ENCODE peak calls at places on chromosomes 11 and 22, in eight cellular contexts. One of them, this sample, is unnamed.

GRCh38 chr11:131190446-131190845 is 180.0 kb upstream of the NTM start:
- DNase-seq in AG08396: no peak
- DNase-seq in ACHN: no peak
- DNase-seq in Calu3: no peak
- DNase-seq in caudate nucleus: no peak
- DNase-seq in C1 segment of cervical spinal cord: no peak
- DNase-seq in nucleus accumbens: no peak
- DNase-seq in non-pigmented ciliary epithelial cell: no peak
- DNase-seq in this sample: no peak

GRCh38 chr11:61556621-61557020 is 24.3 kb downstream of the SYT7 start:
- DNase-seq in AG08396: no peak
- DNase-seq in ACHN: no peak
- DNase-seq in Calu3: no peak
- DNase-seq in caudate nucleus: no peak
- DNase-seq in C1 segment of cervical spinal cord: no peak
- DNase-seq in nucleus accumbens: no peak
- DNase-seq in non-pigmented ciliary epithelial cell: no peak
- DNase-seq in this sample: no peak

GRCh38 chr22:25208328-25208727 is 8.7 kb downstream of the CRYBB3 start:
- DNase-seq in AG08396: no peak
- DNase-seq in ACHN: no peak
- DNase-seq in Calu3: no peak
- DNase-seq in caudate nucleus: no peak
- DNase-seq in C1 segment of cervical spinal cord: no peak
- DNase-seq in nucleus accumbens: no peak
- DNase-seq in non-pigmented ciliary epithelial cell: no peak
- DNase-seq in this sample: no peak

GRCh38 chr22:17218341-17218740 is 894 bp downstream of the ADA2 start:
- DNase-seq in AG08396: no peak
- DNase-seq in ACHN: no peak
- DNase-seq in Calu3: no peak
- DNase-seq in caudate nucleus: no peak
- DNase-seq in C1 segment of cervical spinal cord: no peak
- DNase-seq in nucleus accumbens: no peak
- DNase-seq in non-pigmented ciliary epithelial cell: no peak
- DNase-seq in this sample: no peak

GRCh38 chr11:66841861-66842260 is 1.4 kb upstream of the RCE1 start:
- DNase-seq in AG08396: no peak
- DNase-seq in ACHN: no peak
- DNase-seq in Calu3: no peak
- DNase-seq in caudate nucleus: no peak
- DNase-seq in C1 segment of cervical spinal cord: no peak
- DNase-seq in nucleus accumbens: no peak
- DNase-seq in non-pigmented ciliary epithelial cell: no peak
- DNase-seq in this sample: no peak

GRCh38 chr11:66080055-66080817 is 10.2 kb downstream of the PACS1 start:
- DNase-seq in AG08396: peak
- DNase-seq in ACHN: peak
- DNase-seq in Calu3: peak
- DNase-seq in caudate nucleus: no peak
- DNase-seq in C1 segment of cervical spinal cord: no peak
- DNase-seq in nucleus accumbens: no peak
- DNase-seq in non-pigmented ciliary epithelial cell: no peak
- DNase-seq in this sample: peak

GRCh38 chr11:76579047-76579751 is 91.3 kb downstream of the LRRC32 start:
- DNase-seq in AG08396: no peak
- DNase-seq in ACHN: no peak
- DNase-seq in Calu3: no peak
- DNase-seq in caudate nucleus: no peak
- DNase-seq in C1 segment of cervical spinal cord: no peak
- DNase-seq in nucleus accumbens: no peak
- DNase-seq in non-pigmented ciliary epithelial cell: no peak
- DNase-seq in this sample: no peak

GRCh38 chr11:66459138-66459778 is 7.4 kb upstream of the PELI3 start:
- DNase-seq in AG08396: no peak
- DNase-seq in ACHN: no peak
- DNase-seq in Calu3: no peak
- DNase-seq in caudate nucleus: no peak
- DNase-seq in C1 segment of cervical spinal cord: no peak
- DNase-seq in nucleus accumbens: no peak
- DNase-seq in non-pigmented ciliary epithelial cell: no peak
- DNase-seq in this sample: no peak

GRCh38 chr22:17910561-17911311 is 113.6 kb downstream of the MICAL3 start:
- DNase-seq in AG08396: peak
- DNase-seq in ACHN: peak
- DNase-seq in Calu3: no peak
- DNase-seq in caudate nucleus: peak
- DNase-seq in C1 segment of cervical spinal cord: no peak
- DNase-seq in nucleus accumbens: peak
- DNase-seq in non-pigmented ciliary epithelial cell: peak
- DNase-seq in this sample: peak

GRCh38 chr22:31044262-31044861 is 36.8 kb upstream of the SMTN start:
- DNase-seq in AG08396: peak
- DNase-seq in ACHN: no peak
- DNase-seq in Calu3: no peak
- DNase-seq in caudate nucleus: no peak
- DNase-seq in C1 segment of cervical spinal cord: no peak
- DNase-seq in nucleus accumbens: no peak
- DNase-seq in non-pigmented ciliary epithelial cell: no peak
- DNase-seq in this sample: no peak

GRCh38 chr11:15826826-15827225 is 529.5 kb downstream of the SOX6 start:
- DNase-seq in AG08396: peak
- DNase-seq in ACHN: peak
- DNase-seq in Calu3: peak
- DNase-seq in caudate nucleus: no peak
- DNase-seq in C1 segment of cervical spinal cord: no peak
- DNase-seq in nucleus accumbens: no peak
- DNase-seq in non-pigmented ciliary epithelial cell: no peak
- DNase-seq in this sample: peak

GRCh38 chr11:4511846-4512245 is 29.4 kb downstream of the OR52K1 start:
- DNase-seq in AG08396: no peak
- DNase-seq in ACHN: no peak
- DNase-seq in Calu3: no peak
- DNase-seq in caudate nucleus: no peak
- DNase-seq in C1 segment of cervical spinal cord: no peak
- DNase-seq in nucleus accumbens: no peak
- DNase-seq in non-pigmented ciliary epithelial cell: no peak
- DNase-seq in this sample: no peak

GRCh38 chr22:23691748-23692423 is 1.1 kb downstream of the RGL4 start:
- DNase-seq in AG08396: no peak
- DNase-seq in ACHN: no peak
- DNase-seq in Calu3: no peak
- DNase-seq in caudate nucleus: no peak
- DNase-seq in C1 segment of cervical spinal cord: no peak
- DNase-seq in nucleus accumbens: no peak
- DNase-seq in non-pigmented ciliary epithelial cell: no peak
- DNase-seq in this sample: no peak

GRCh38 chr11:113339909-113340569 is 25.7 kb downstream of the TTC12 start:
- DNase-seq in AG08396: no peak
- DNase-seq in ACHN: no peak
- DNase-seq in Calu3: no peak
- DNase-seq in caudate nucleus: no peak
- DNase-seq in C1 segment of cervical spinal cord: no peak
- DNase-seq in nucleus accumbens: no peak
- DNase-seq in non-pigmented ciliary epithelial cell: no peak
- DNase-seq in this sample: no peak

GRCh38 chr11:2526808-2527381 is 82.1 kb downstream of the KCNQ1 start:
- DNase-seq in AG08396: no peak
- DNase-seq in ACHN: no peak
- DNase-seq in Calu3: peak
- DNase-seq in caudate nucleus: no peak
- DNase-seq in C1 segment of cervical spinal cord: no peak
- DNase-seq in nucleus accumbens: no peak
- DNase-seq in non-pigmented ciliary epithelial cell: no peak
- DNase-seq in this sample: no peak

GRCh38 chr11:11789735-11790369 is 51.9 kb upstream of the USP47 start:
- DNase-seq in AG08396: no peak
- DNase-seq in ACHN: peak
- DNase-seq in Calu3: peak
- DNase-seq in caudate nucleus: no peak
- DNase-seq in C1 segment of cervical spinal cord: no peak
- DNase-seq in nucleus accumbens: no peak
- DNase-seq in non-pigmented ciliary epithelial cell: no peak
- DNase-seq in this sample: peak

GRCh38 chr11:69583068-69583467 is 57.9 kb upstream of the CCND1 start:
- DNase-seq in AG08396: no peak
- DNase-seq in ACHN: no peak
- DNase-seq in Calu3: no peak
- DNase-seq in caudate nucleus: no peak
- DNase-seq in C1 segment of cervical spinal cord: no peak
- DNase-seq in nucleus accumbens: no peak
- DNase-seq in non-pigmented ciliary epithelial cell: no peak
- DNase-seq in this sample: no peak

GRCh38 chr11:46890665-46891064 is 27.7 kb downstream of the LRP4 start:
- DNase-seq in AG08396: no peak
- DNase-seq in ACHN: no peak
- DNase-seq in Calu3: no peak
- DNase-seq in caudate nucleus: no peak
- DNase-seq in C1 segment of cervical spinal cord: no peak
- DNase-seq in nucleus accumbens: no peak
- DNase-seq in non-pigmented ciliary epithelial cell: no peak
- DNase-seq in this sample: no peak

GRCh38 chr22:39456262-39457046 is at the start of gene MGAT3:
- DNase-seq in AG08396: peak
- DNase-seq in ACHN: no peak
- DNase-seq in Calu3: no peak
- DNase-seq in caudate nucleus: no peak
- DNase-seq in C1 segment of cervical spinal cord: no peak
- DNase-seq in nucleus accumbens: peak
- DNase-seq in non-pigmented ciliary epithelial cell: no peak
- DNase-seq in this sample: no peak

GRCh38 chr11:69245491-69246345 is 48.2 kb upstream of the MYEOV start:
- DNase-seq in AG08396: no peak
- DNase-seq in ACHN: no peak
- DNase-seq in Calu3: no peak
- DNase-seq in caudate nucleus: no peak
- DNase-seq in C1 segment of cervical spinal cord: no peak
- DNase-seq in nucleus accumbens: no peak
- DNase-seq in non-pigmented ciliary epithelial cell: no peak
- DNase-seq in this sample: no peak

GRCh38 chr22:48630444-48630777 is 1197.3 kb downstream of the BRD1 start:
- DNase-seq in AG08396: no peak
- DNase-seq in ACHN: no peak
- DNase-seq in Calu3: no peak
- DNase-seq in caudate nucleus: no peak
- DNase-seq in C1 segment of cervical spinal cord: no peak
- DNase-seq in nucleus accumbens: no peak
- DNase-seq in non-pigmented ciliary epithelial cell: no peak
- DNase-seq in this sample: no peak

GRCh38 chr11:12537778-12538401 is 136.3 kb upstream of the TEAD1 start:
- DNase-seq in AG08396: peak
- DNase-seq in ACHN: no peak
- DNase-seq in Calu3: no peak
- DNase-seq in caudate nucleus: no peak
- DNase-seq in C1 segment of cervical spinal cord: no peak
- DNase-seq in nucleus accumbens: no peak
- DNase-seq in non-pigmented ciliary epithelial cell: no peak
- DNase-seq in this sample: no peak

GRCh38 chr11:96229354-96229973 is 113.5 kb downstream of the MAML2 start:
- DNase-seq in AG08396: no peak
- DNase-seq in ACHN: no peak
- DNase-seq in Calu3: no peak
- DNase-seq in caudate nucleus: no peak
- DNase-seq in C1 segment of cervical spinal cord: no peak
- DNase-seq in nucleus accumbens: no peak
- DNase-seq in non-pigmented ciliary epithelial cell: no peak
- DNase-seq in this sample: no peak

GRCh38 chr11:16815047-16815767 is 76.8 kb downstream of the C11orf58 start:
- DNase-seq in AG08396: peak
- DNase-seq in ACHN: no peak
- DNase-seq in Calu3: no peak
- DNase-seq in caudate nucleus: no peak
- DNase-seq in C1 segment of cervical spinal cord: no peak
- DNase-seq in nucleus accumbens: peak
- DNase-seq in non-pigmented ciliary epithelial cell: no peak
- DNase-seq in this sample: no peak

GRCh38 chr11:128497057-128497957 is 90.1 kb downstream of the ETS1 start:
- DNase-seq in AG08396: peak
- DNase-seq in ACHN: peak
- DNase-seq in Calu3: peak
- DNase-seq in caudate nucleus: no peak
- DNase-seq in C1 segment of cervical spinal cord: no peak
- DNase-seq in nucleus accumbens: peak
- DNase-seq in non-pigmented ciliary epithelial cell: peak
- DNase-seq in this sample: peak

GRCh38 chr22:46678003-46678657 is 57.9 kb downstream of the GRAMD4 start:
- DNase-seq in AG08396: no peak
- DNase-seq in ACHN: no peak
- DNase-seq in Calu3: no peak
- DNase-seq in caudate nucleus: no peak
- DNase-seq in C1 segment of cervical spinal cord: no peak
- DNase-seq in nucleus accumbens: no peak
- DNase-seq in non-pigmented ciliary epithelial cell: no peak
- DNase-seq in this sample: no peak

GRCh38 chr11:32529994-32530588 is 53.5 kb upstream of the EIF3M start:
- DNase-seq in AG08396: no peak
- DNase-seq in ACHN: no peak
- DNase-seq in Calu3: no peak
- DNase-seq in caudate nucleus: no peak
- DNase-seq in C1 segment of cervical spinal cord: no peak
- DNase-seq in nucleus accumbens: no peak
- DNase-seq in non-pigmented ciliary epithelial cell: no peak
- DNase-seq in this sample: no peak

GRCh38 chr11:41289408-41289807 is 170.0 kb downstream of the LRRC4C start:
- DNase-seq in AG08396: no peak
- DNase-seq in ACHN: no peak
- DNase-seq in Calu3: no peak
- DNase-seq in caudate nucleus: no peak
- DNase-seq in C1 segment of cervical spinal cord: no peak
- DNase-seq in nucleus accumbens: no peak
- DNase-seq in non-pigmented ciliary epithelial cell: no peak
- DNase-seq in this sample: no peak

GRCh38 chr11:17595526-17596309 is 48.7 kb downstream of the OTOG start:
- DNase-seq in AG08396: no peak
- DNase-seq in ACHN: no peak
- DNase-seq in Calu3: no peak
- DNase-seq in caudate nucleus: no peak
- DNase-seq in C1 segment of cervical spinal cord: no peak
- DNase-seq in nucleus accumbens: no peak
- DNase-seq in non-pigmented ciliary epithelial cell: no peak
- DNase-seq in this sample: no peak

GRCh38 chr11:30914143-30914762 is 328.1 kb upstream of the MPPED2 start:
- DNase-seq in AG08396: peak
- DNase-seq in ACHN: peak
- DNase-seq in Calu3: peak
- DNase-seq in caudate nucleus: no peak
- DNase-seq in C1 segment of cervical spinal cord: no peak
- DNase-seq in nucleus accumbens: no peak
- DNase-seq in non-pigmented ciliary epithelial cell: no peak
- DNase-seq in this sample: peak

This sample was measured in RWPE1.